ENCODE peak calls at places on chromosomes 11 and 22, in nine cellular contexts. One of them, this sample, is unnamed.
A peak's percentile ranks its signal among the peaks of the same experiment; 100 is the strongest.

GRCh38 chr22:20247608-20248171 is 20.4 kb downstream of the RTN4R start:
- DNase-seq in AG04450: no peak
- DNase-seq in Panc1: no peak
- DNase-seq in CD4-positive, alpha-beta T cell: no peak
- DNase-seq in left lung: no peak
- DNase-seq in H9: no peak
- DNase-seq in uterus: no peak
- DNase-seq in lung: no peak
- DNase-seq in SJSA1: no peak
- DNase-seq in this sample: no peak

GRCh38 chr11:103202048-103202651 is 92.9 kb downstream of the DYNC2H1 start:
- DNase-seq in AG04450: peak; percentile 11
- DNase-seq in Panc1: no peak
- DNase-seq in CD4-positive, alpha-beta T cell: no peak
- DNase-seq in left lung: no peak
- DNase-seq in H9: no peak
- DNase-seq in uterus: no peak
- DNase-seq in lung: no peak
- DNase-seq in SJSA1: peak; percentile 5
- DNase-seq in this sample: no peak

GRCh38 chr11:4102711-4103110 is 8.1 kb downstream of the RRM1 start:
- DNase-seq in AG04450: no peak
- DNase-seq in Panc1: no peak
- DNase-seq in CD4-positive, alpha-beta T cell: no peak
- DNase-seq in left lung: no peak
- DNase-seq in H9: no peak
- DNase-seq in uterus: no peak
- DNase-seq in lung: no peak
- DNase-seq in SJSA1: no peak
- DNase-seq in this sample: no peak

GRCh38 chr11:75028321-75029097 is 39.8 kb downstream of the NEU3 start:
- DNase-seq in AG04450: no peak
- DNase-seq in Panc1: no peak
- DNase-seq in CD4-positive, alpha-beta T cell: no peak
- DNase-seq in left lung: no peak
- DNase-seq in H9: peak; percentile 5
- DNase-seq in uterus: no peak
- DNase-seq in lung: peak; percentile 16
- DNase-seq in SJSA1: no peak
- DNase-seq in this sample: no peak

GRCh38 chr22:29216011-29216872 is 10.5 kb downstream of the EMID1 start:
- DNase-seq in AG04450: no peak
- DNase-seq in Panc1: no peak
- DNase-seq in CD4-positive, alpha-beta T cell: no peak
- DNase-seq in left lung: peak; percentile 38
- DNase-seq in H9: no peak
- DNase-seq in uterus: no peak
- DNase-seq in lung: no peak
- DNase-seq in SJSA1: no peak
- DNase-seq in this sample: no peak

GRCh38 chr11:45285289-45285828 is 782 bp downstream of the SYT13 start:
- DNase-seq in AG04450: no peak
- DNase-seq in Panc1: no peak
- DNase-seq in CD4-positive, alpha-beta T cell: no peak
- DNase-seq in left lung: no peak
- DNase-seq in H9: peak; percentile 46
- DNase-seq in uterus: no peak
- DNase-seq in lung: no peak
- DNase-seq in SJSA1: no peak
- DNase-seq in this sample: no peak

GRCh38 chr11:65882191-65883057 is 2.8 kb downstream of the CTSW start:
- DNase-seq in AG04450: no peak
- DNase-seq in Panc1: no peak
- DNase-seq in CD4-positive, alpha-beta T cell: no peak
- DNase-seq in left lung: peak; percentile 68
- DNase-seq in H9: no peak
- DNase-seq in uterus: no peak
- DNase-seq in lung: no peak
- DNase-seq in SJSA1: no peak
- DNase-seq in this sample: no peak

GRCh38 chr11:12922980-12923507 is 86.1 kb upstream of the RASSF10 start:
- DNase-seq in AG04450: no peak
- DNase-seq in Panc1: no peak
- DNase-seq in CD4-positive, alpha-beta T cell: no peak
- DNase-seq in left lung: no peak
- DNase-seq in H9: no peak
- DNase-seq in uterus: no peak
- DNase-seq in lung: no peak
- DNase-seq in SJSA1: no peak
- DNase-seq in this sample: no peak

GRCh38 chr11:2551131-2551530 is 106.3 kb downstream of the KCNQ1 start:
- DNase-seq in AG04450: no peak
- DNase-seq in Panc1: no peak
- DNase-seq in CD4-positive, alpha-beta T cell: no peak
- DNase-seq in left lung: no peak
- DNase-seq in H9: no peak
- DNase-seq in uterus: no peak
- DNase-seq in lung: no peak
- DNase-seq in SJSA1: no peak
- DNase-seq in this sample: no peak

GRCh38 chr11:131767421-131767820 is 397.0 kb downstream of the NTM start:
- DNase-seq in AG04450: no peak
- DNase-seq in Panc1: no peak
- DNase-seq in CD4-positive, alpha-beta T cell: no peak
- DNase-seq in left lung: no peak
- DNase-seq in H9: no peak
- DNase-seq in uterus: no peak
- DNase-seq in lung: no peak
- DNase-seq in SJSA1: no peak
- DNase-seq in this sample: no peak

GRCh38 chr11:35174666-35175065 is 35.7 kb downstream of the CD44 start:
- DNase-seq in AG04450: peak; percentile 60
- DNase-seq in Panc1: no peak
- DNase-seq in CD4-positive, alpha-beta T cell: no peak
- DNase-seq in left lung: no peak
- DNase-seq in H9: no peak
- DNase-seq in uterus: no peak
- DNase-seq in lung: no peak
- DNase-seq in SJSA1: peak; percentile 82
- DNase-seq in this sample: no peak

GRCh38 chr22:22802346-22802970 is 85.2 kb upstream of the IGLL5 start:
- DNase-seq in AG04450: no peak
- DNase-seq in Panc1: no peak
- DNase-seq in CD4-positive, alpha-beta T cell: peak; percentile 50
- DNase-seq in left lung: no peak
- DNase-seq in H9: no peak
- DNase-seq in uterus: no peak
- DNase-seq in lung: peak; percentile 23
- DNase-seq in SJSA1: no peak
- DNase-seq in this sample: no peak

GRCh38 chr22:28019360-28019759 is 100.3 kb upstream of the PITPNB start:
- DNase-seq in AG04450: no peak
- DNase-seq in Panc1: no peak
- DNase-seq in CD4-positive, alpha-beta T cell: no peak
- DNase-seq in left lung: no peak
- DNase-seq in H9: no peak
- DNase-seq in uterus: peak; percentile 15
- DNase-seq in lung: no peak
- DNase-seq in SJSA1: no peak
- DNase-seq in this sample: no peak

GRCh38 chr22:33851240-33851639 is 69.0 kb downstream of the LARGE1 start:
- DNase-seq in AG04450: no peak
- DNase-seq in Panc1: no peak
- DNase-seq in CD4-positive, alpha-beta T cell: no peak
- DNase-seq in left lung: no peak
- DNase-seq in H9: no peak
- DNase-seq in uterus: no peak
- DNase-seq in lung: no peak
- DNase-seq in SJSA1: no peak
- DNase-seq in this sample: no peak

GRCh38 chr11:93444671-93445073 is 98.5 kb downstream of the SMCO4 start:
- DNase-seq in AG04450: no peak
- DNase-seq in Panc1: no peak
- DNase-seq in CD4-positive, alpha-beta T cell: no peak
- DNase-seq in left lung: peak; percentile 43
- DNase-seq in H9: peak; percentile 92
- DNase-seq in uterus: no peak
- DNase-seq in lung: no peak
- DNase-seq in SJSA1: no peak
- DNase-seq in this sample: no peak

GRCh38 chr11:1060885-1061616 is 13.6 kb upstream of the MUC2 start:
- DNase-seq in AG04450: no peak
- DNase-seq in Panc1: peak; percentile 27
- DNase-seq in CD4-positive, alpha-beta T cell: no peak
- DNase-seq in left lung: no peak
- DNase-seq in H9: no peak
- DNase-seq in uterus: no peak
- DNase-seq in lung: no peak
- DNase-seq in SJSA1: peak; percentile 59
- DNase-seq in this sample: no peak

GRCh38 chr22:50059185-50059880 is 1.2 kb upstream of the TTLL8 start:
- DNase-seq in AG04450: no peak
- DNase-seq in Panc1: no peak
- DNase-seq in CD4-positive, alpha-beta T cell: no peak
- DNase-seq in left lung: peak; percentile 40
- DNase-seq in H9: peak; percentile 74
- DNase-seq in uterus: no peak
- DNase-seq in lung: no peak
- DNase-seq in SJSA1: no peak
- DNase-seq in this sample: no peak

GRCh38 chr22:22855617-22856308 is 31.9 kb upstream of the IGLL5 start:
- DNase-seq in AG04450: no peak
- DNase-seq in Panc1: no peak
- DNase-seq in CD4-positive, alpha-beta T cell: peak; percentile 29
- DNase-seq in left lung: no peak
- DNase-seq in H9: peak; percentile 69
- DNase-seq in uterus: no peak
- DNase-seq in lung: no peak
- DNase-seq in SJSA1: peak; percentile 53
- DNase-seq in this sample: no peak

DNA sequence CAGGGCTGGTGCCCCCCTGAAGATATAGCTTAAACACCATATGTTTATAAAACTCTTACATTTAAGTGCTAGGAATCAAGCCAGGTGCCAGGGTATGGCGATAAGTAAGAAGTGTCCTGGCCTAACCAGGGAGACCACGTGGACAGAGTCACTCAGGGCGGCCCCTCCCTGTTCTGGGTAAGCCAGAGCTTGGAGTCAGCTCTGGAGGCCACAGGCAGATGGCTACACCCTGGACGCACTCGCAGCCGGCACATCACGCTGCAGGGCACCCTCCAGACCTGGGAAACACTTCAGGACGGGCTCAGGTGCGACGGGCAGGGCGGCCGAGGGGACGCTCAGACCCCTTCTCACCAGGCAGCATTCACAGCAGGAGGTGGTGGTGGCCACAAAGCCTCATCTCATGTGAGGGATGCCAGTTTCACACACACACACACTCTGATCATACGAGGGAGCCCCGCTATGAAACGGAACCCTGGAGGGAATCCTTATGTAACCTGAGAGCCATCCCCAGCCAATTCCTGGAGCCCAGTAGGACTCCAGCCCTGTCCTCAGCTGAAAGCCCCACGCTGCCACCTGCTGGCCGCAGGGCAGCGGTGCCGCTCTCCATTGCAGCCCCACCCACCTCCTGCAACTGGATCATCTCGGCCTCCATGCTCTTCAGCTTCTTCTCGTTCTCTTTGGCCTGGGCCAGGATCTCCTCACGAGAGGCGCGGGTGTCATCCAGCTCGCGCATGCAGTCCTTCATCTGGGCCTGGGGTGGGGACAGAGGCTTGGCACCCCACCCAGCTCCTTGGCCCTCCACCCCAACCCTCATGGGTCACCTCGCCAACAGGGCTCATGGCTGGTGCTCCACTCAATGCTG is 33.4 kb downstream of the APOL1 start:
- DNase-seq in AG04450: peak; percentile 56
- DNase-seq in Panc1: no peak
- DNase-seq in CD4-positive, alpha-beta T cell: peak; percentile 65
- DNase-seq in left lung: peak; percentile 89
- DNase-seq in H9: peak; percentile 89
- DNase-seq in uterus: peak; percentile 88
- DNase-seq in lung: peak; percentile 63
- DNase-seq in SJSA1: peak; percentile 58
- DNase-seq in this sample: peak; percentile 24
- H3K27ac ChIP-seq in AG04450: peak overlapping the region; percentile 52
- H3K27ac ChIP-seq in Panc1: no peak overlapping the region
- H3K27ac ChIP-seq in CD4-positive, alpha-beta T cell: peak overlapping the region; percentile 47
- H3K27ac ChIP-seq in left lung: no peak overlapping the region
- H3K27ac ChIP-seq in H9: no peak overlapping the region
- H3K27ac ChIP-seq in uterus: peak overlapping the region; percentile 57
- H3K27ac ChIP-seq in lung: no peak overlapping the region
- H3K27ac ChIP-seq in SJSA1: no peak overlapping the region
- H3K27ac ChIP-seq in this sample: no peak overlapping the region

DNA sequence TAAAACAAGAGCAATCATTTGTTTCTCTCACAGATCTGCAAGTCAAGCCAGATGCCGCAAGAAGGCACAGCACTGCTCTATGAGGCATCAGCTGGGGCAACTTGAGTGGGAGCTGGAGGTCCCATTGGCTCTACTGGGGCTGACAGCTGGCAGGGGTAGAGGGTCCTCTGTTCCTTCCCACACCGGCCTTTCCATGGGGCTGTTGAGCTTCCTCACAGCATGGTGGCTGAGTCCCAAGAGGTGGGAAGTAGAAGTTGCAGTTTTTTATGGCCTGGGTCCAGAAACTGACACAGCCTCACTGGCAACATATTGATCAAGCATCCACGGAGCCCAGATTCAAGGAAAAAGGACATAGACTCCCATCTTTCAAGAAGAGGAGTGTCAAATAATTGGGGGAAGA is 34.4 kb downstream of the RPL3 start:
- DNase-seq in AG04450: no peak
- DNase-seq in Panc1: no peak
- DNase-seq in CD4-positive, alpha-beta T cell: no peak
- DNase-seq in left lung: no peak
- DNase-seq in H9: no peak
- DNase-seq in uterus: no peak
- DNase-seq in lung: no peak
- DNase-seq in SJSA1: no peak
- DNase-seq in this sample: no peak
- H3K27ac ChIP-seq in AG04450: no peak overlapping the region
- H3K27ac ChIP-seq in Panc1: peak overlapping the region; percentile 89
- H3K27ac ChIP-seq in CD4-positive, alpha-beta T cell: no peak overlapping the region
- H3K27ac ChIP-seq in left lung: no peak overlapping the region
- H3K27ac ChIP-seq in H9: no peak overlapping the region
- H3K27ac ChIP-seq in uterus: no peak overlapping the region
- H3K27ac ChIP-seq in lung: no peak overlapping the region
- H3K27ac ChIP-seq in SJSA1: no peak overlapping the region
- H3K27ac ChIP-seq in this sample: no peak overlapping the region

GRCh38 chr11:102166175-102166574 is 55.9 kb downstream of the YAP1 start:
- DNase-seq in AG04450: no peak
- DNase-seq in Panc1: no peak
- DNase-seq in CD4-positive, alpha-beta T cell: no peak
- DNase-seq in left lung: no peak
- DNase-seq in H9: no peak
- DNase-seq in uterus: no peak
- DNase-seq in lung: no peak
- DNase-seq in SJSA1: no peak
- DNase-seq in this sample: no peak
- H3K27ac ChIP-seq in AG04450: no peak overlapping the region
- H3K27ac ChIP-seq in Panc1: no peak overlapping the region
- H3K27ac ChIP-seq in CD4-positive, alpha-beta T cell: no peak overlapping the region
- H3K27ac ChIP-seq in left lung: no peak overlapping the region
- H3K27ac ChIP-seq in H9: no peak overlapping the region
- H3K27ac ChIP-seq in uterus: peak overlapping the region; percentile 22
- H3K27ac ChIP-seq in lung: no peak overlapping the region
- H3K27ac ChIP-seq in SJSA1: no peak overlapping the region
- H3K27ac ChIP-seq in this sample: no peak overlapping the region

GRCh38 chr11:73423506-73423905 is 47.3 kb downstream of the RELT start:
- DNase-seq in AG04450: no peak
- DNase-seq in Panc1: no peak
- DNase-seq in CD4-positive, alpha-beta T cell: no peak
- DNase-seq in left lung: no peak
- DNase-seq in H9: no peak
- DNase-seq in uterus: no peak
- DNase-seq in lung: no peak
- DNase-seq in SJSA1: no peak
- DNase-seq in this sample: no peak
- H3K27ac ChIP-seq in AG04450: no peak overlapping the region
- H3K27ac ChIP-seq in Panc1: no peak overlapping the region
- H3K27ac ChIP-seq in CD4-positive, alpha-beta T cell: no peak overlapping the region
- H3K27ac ChIP-seq in left lung: no peak overlapping the region
- H3K27ac ChIP-seq in H9: no peak overlapping the region
- H3K27ac ChIP-seq in uterus: no peak overlapping the region
- H3K27ac ChIP-seq in lung: no peak overlapping the region
- H3K27ac ChIP-seq in SJSA1: no peak overlapping the region
- H3K27ac ChIP-seq in this sample: no peak overlapping the region